ENCODE peak calls at places on chromosome 6, in four cellular contexts. One of them, this sample, is unnamed.

GRCh38 chr6:1187293-1188131 is 124.4 kb upstream of the FOXQ1 start:
- DNase-seq in GM20000: no peak
- DNase-seq in mesothelial cell of epicardium: no peak
- DNase-seq in astrocyte: no peak
- DNase-seq in this sample: no peak

GRCh38 chr6:111604259-111605099 is 1.2 kb downstream of the TRAF3IP2 start:
- DNase-seq in GM20000: no peak
- DNase-seq in mesothelial cell of epicardium: no peak
- DNase-seq in astrocyte: peak
- DNase-seq in this sample: no peak

GRCh38 chr6:39929733-39930461 is 4.4 kb downstream of the MOCS1 start:
- DNase-seq in GM20000: no peak
- DNase-seq in mesothelial cell of epicardium: no peak
- DNase-seq in astrocyte: no peak
- DNase-seq in this sample: no peak

GRCh38 chr6:38974389-38975133 is 74.0 kb upstream of the GLP1R start:
- DNase-seq in GM20000: no peak
- DNase-seq in mesothelial cell of epicardium: no peak
- DNase-seq in astrocyte: no peak
- DNase-seq in this sample: no peak

GRCh38 chr6:45423111-45423900 is 45.6 kb upstream of the SUPT3H start:
- DNase-seq in GM20000: peak
- DNase-seq in mesothelial cell of epicardium: peak
- DNase-seq in astrocyte: no peak
- DNase-seq in this sample: no peak

GRCh38 chr6:4943716-4944115 is 60.1 kb downstream of the RPP40 start:
- DNase-seq in GM20000: no peak
- DNase-seq in mesothelial cell of epicardium: no peak
- DNase-seq in astrocyte: no peak
- DNase-seq in this sample: no peak

GRCh38 chr6:15296735-15297134 is 50.9 kb downstream of the JARID2 start:
- DNase-seq in GM20000: peak
- DNase-seq in mesothelial cell of epicardium: no peak
- DNase-seq in astrocyte: no peak
- DNase-seq in this sample: no peak

GRCh38 chr6:137033828-137034227 is 10.9 kb downstream of the IL20RA start:
- DNase-seq in GM20000: peak
- DNase-seq in mesothelial cell of epicardium: no peak
- DNase-seq in astrocyte: peak
- DNase-seq in this sample: no peak

GRCh38 chr6:166570929-166571699 is 15.4 kb downstream of the RAMACL start:
- DNase-seq in GM20000: no peak
- DNase-seq in mesothelial cell of epicardium: no peak
- DNase-seq in astrocyte: no peak
- DNase-seq in this sample: no peak

GRCh38 chr6:23654745-23655144 is 471.3 kb upstream of the NRSN1 start:
- DNase-seq in GM20000: no peak
- DNase-seq in mesothelial cell of epicardium: no peak
- DNase-seq in astrocyte: no peak
- DNase-seq in this sample: no peak

GRCh38 chr6:15936503-15936902 is 192.4 kb upstream of the MYLIP start:
- DNase-seq in GM20000: peak
- DNase-seq in mesothelial cell of epicardium: no peak
- DNase-seq in astrocyte: no peak
- DNase-seq in this sample: no peak

GRCh38 chr6:26198626-26199056 is 111.4 kb downstream of the HFE start:
- DNase-seq in GM20000: no peak
- DNase-seq in mesothelial cell of epicardium: no peak
- DNase-seq in astrocyte: no peak
- DNase-seq in this sample: no peak

GRCh38 chr6:26195376-26195923 is 108.2 kb downstream of the HFE start:
- DNase-seq in GM20000: peak
- DNase-seq in mesothelial cell of epicardium: peak
- DNase-seq in astrocyte: peak
- DNase-seq in this sample: no peak

GRCh38 chr6:26197736-26198625 is 110.8 kb downstream of the HFE start:
- DNase-seq in GM20000: no peak
- DNase-seq in mesothelial cell of epicardium: no peak
- DNase-seq in astrocyte: no peak
- DNase-seq in this sample: no peak

GRCh38 chr6:26195924-26196845 is 109.0 kb downstream of the HFE start:
- DNase-seq in GM20000: no peak
- DNase-seq in mesothelial cell of epicardium: no peak
- DNase-seq in astrocyte: no peak
- DNase-seq in this sample: no peak

GRCh38 chr6:26196846-26197683 is 109.8 kb downstream of the HFE start:
- DNase-seq in GM20000: peak
- DNase-seq in mesothelial cell of epicardium: peak
- DNase-seq in astrocyte: peak
- DNase-seq in this sample: no peak
- TF ChIP-seq CTCF in GM20000: no peak
- TF ChIP-seq CTCF in mesothelial cell of epicardium: no peak
- TF ChIP-seq CTCF in astrocyte: no peak
- TF ChIP-seq CTCF in this sample: no peak

DNA sequence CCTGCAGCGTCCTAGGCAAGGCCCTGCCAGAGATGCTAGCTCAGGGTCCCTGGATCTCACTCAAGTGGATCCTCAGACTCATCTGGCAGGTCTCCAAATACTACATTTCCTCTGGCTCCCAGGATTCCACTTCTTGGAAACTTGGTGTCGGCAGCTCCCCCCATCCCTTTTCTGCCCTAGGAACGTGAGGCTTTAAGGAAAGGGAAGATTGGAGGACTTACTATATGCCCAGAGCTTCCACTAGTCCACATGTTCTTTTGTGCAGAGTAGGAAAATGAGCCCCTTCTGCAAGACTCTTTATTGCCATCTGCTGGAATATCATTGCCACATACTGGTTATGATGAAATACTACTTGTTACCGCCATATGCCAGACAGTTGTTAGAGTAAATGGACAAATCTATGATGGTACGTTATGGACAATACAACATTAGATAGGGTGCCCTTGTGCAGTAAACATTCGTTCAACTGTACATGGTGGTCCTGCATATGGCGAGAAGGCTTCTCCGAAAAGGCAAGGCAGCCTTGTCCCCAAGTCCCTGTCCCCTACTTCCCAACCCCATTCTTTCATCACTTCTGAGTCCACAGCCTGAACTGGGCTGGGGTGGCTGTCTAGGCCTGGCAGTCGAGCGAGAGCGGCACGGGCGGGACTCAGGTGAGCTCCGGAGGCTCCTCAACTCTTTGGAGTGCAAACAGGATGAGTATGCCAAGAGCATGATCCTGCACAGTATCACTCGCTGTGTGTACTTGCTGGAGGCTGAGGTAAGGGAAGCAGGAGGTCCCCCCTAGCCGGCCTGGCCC is 780 bp downstream of the ARMC12 start:
- DNase-seq in GM20000: peak
- DNase-seq in mesothelial cell of epicardium: no peak
- DNase-seq in astrocyte: peak
- DNase-seq in this sample: peak
- TF ChIP-seq CTCF in GM20000: peak
- TF ChIP-seq CTCF in mesothelial cell of epicardium: peak
- TF ChIP-seq CTCF in astrocyte: peak
- TF ChIP-seq CTCF in this sample: peak

GRCh38 chr6:159693128-159693893 is at the start of gene SOD2:
- DNase-seq in GM20000: peak
- DNase-seq in mesothelial cell of epicardium: peak
- DNase-seq in astrocyte: peak
- DNase-seq in this sample: peak

GRCh38 chr6:159692303-159693127 is 526 bp downstream of the SOD2 start:
- DNase-seq in GM20000: peak
- DNase-seq in mesothelial cell of epicardium: peak
- DNase-seq in astrocyte: peak
- DNase-seq in this sample: no peak

GRCh38 chr6:159688977-159689376 is 4.1 kb downstream of the SOD2 start:
- DNase-seq in GM20000: no peak
- DNase-seq in mesothelial cell of epicardium: no peak
- DNase-seq in astrocyte: no peak
- DNase-seq in this sample: no peak

GRCh38 chr6:159691963-159692287 is 1.1 kb downstream of the SOD2 start:
- DNase-seq in GM20000: peak
- DNase-seq in mesothelial cell of epicardium: no peak
- DNase-seq in astrocyte: no peak
- DNase-seq in this sample: no peak

GRCh38 chr6:159691133-159691962 is 1.7 kb downstream of the SOD2 start:
- DNase-seq in GM20000: peak
- DNase-seq in mesothelial cell of epicardium: no peak
- DNase-seq in astrocyte: peak
- DNase-seq in this sample: no peak
- TF ChIP-seq CTCF in GM20000: peak
- TF ChIP-seq CTCF in mesothelial cell of epicardium: peak
- TF ChIP-seq CTCF in astrocyte: peak
- TF ChIP-seq CTCF in this sample: peak

GRCh38 chr6:155077784-155078183 is 82.7 kb downstream of the TIAM2 start:
- DNase-seq in GM20000: no peak
- DNase-seq in mesothelial cell of epicardium: no peak
- DNase-seq in astrocyte: no peak
- DNase-seq in this sample: no peak

GRCh38 chr6:155078331-155078745 is 83.2 kb downstream of the TIAM2 start:
- DNase-seq in GM20000: no peak
- DNase-seq in mesothelial cell of epicardium: no peak
- DNase-seq in astrocyte: peak
- DNase-seq in this sample: no peak

GRCh38 chr6:155077331-155077730 is 82.2 kb downstream of the TIAM2 start:
- DNase-seq in GM20000: no peak
- DNase-seq in mesothelial cell of epicardium: no peak
- DNase-seq in astrocyte: peak
- DNase-seq in this sample: no peak

GRCh38 chr6:155080876-155081845 is 86.0 kb downstream of the TIAM2 start:
- DNase-seq in GM20000: no peak
- DNase-seq in mesothelial cell of epicardium: no peak
- DNase-seq in astrocyte: peak
- DNase-seq in this sample: no peak

DNA sequence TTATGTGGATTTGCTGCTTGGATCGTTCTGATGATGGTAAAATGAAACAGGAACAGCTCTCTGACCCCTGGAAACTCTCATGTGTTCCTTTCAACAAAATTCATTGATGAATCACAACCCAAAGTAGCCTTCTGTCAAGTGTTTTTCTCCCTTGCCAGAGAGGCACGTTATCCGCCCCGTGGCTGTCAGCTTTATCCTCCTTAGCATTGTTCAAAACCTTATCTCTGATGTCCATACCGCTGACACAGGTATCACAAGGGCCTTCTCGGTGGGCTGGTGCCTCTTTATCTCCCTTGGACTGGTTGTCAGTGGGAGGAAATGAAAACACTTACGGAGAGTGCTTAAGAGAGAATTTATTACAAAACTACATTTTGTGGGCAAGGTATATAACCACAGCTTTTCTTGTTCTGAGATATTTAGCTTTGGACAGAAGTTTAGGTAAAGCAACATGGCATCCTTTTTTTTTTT is 84.9 kb downstream of the TIAM2 start:
- DNase-seq in GM20000: no peak
- DNase-seq in mesothelial cell of epicardium: no peak
- DNase-seq in astrocyte: peak
- DNase-seq in this sample: no peak
- TF ChIP-seq CTCF in GM20000: no peak
- TF ChIP-seq CTCF in mesothelial cell of epicardium: no peak
- TF ChIP-seq CTCF in astrocyte: no peak
- TF ChIP-seq CTCF in this sample: no peak